ENCODE peak calls at places on chromosomes 1 and 21, in seven cellular contexts. One of them, this sample, is unnamed.

GRCh38 chr1:248825136-248825535 is 579 bp downstream of the SH3BP5L start:
- DNase-seq in A549: no peak
- DNase-seq in right lobe of liver: peak
- DNase-seq in transverse colon: no peak
- DNase-seq in spleen: peak
- DNase-seq in body of pancreas: no peak
- DNase-seq in uterus: no peak
- DNase-seq in this sample: no peak

GRCh38 chr1:41319803-41320711 is 41.2 kb upstream of the FOXO6 start:
- DNase-seq in A549: no peak
- DNase-seq in right lobe of liver: no peak
- DNase-seq in transverse colon: no peak
- DNase-seq in spleen: no peak
- DNase-seq in body of pancreas: peak
- DNase-seq in uterus: peak
- DNase-seq in this sample: peak

GRCh38 chr1:242754061-242754648 is 229.7 kb upstream of the PLD5 start:
- DNase-seq in A549: no peak
- DNase-seq in right lobe of liver: no peak
- DNase-seq in transverse colon: no peak
- DNase-seq in spleen: no peak
- DNase-seq in body of pancreas: no peak
- DNase-seq in uterus: no peak
- DNase-seq in this sample: no peak

GRCh38 chr1:5297199-5297877 is 642.9 kb downstream of the AJAP1 start:
- DNase-seq in A549: no peak
- DNase-seq in right lobe of liver: no peak
- DNase-seq in transverse colon: no peak
- DNase-seq in spleen: no peak
- DNase-seq in body of pancreas: peak
- DNase-seq in uterus: peak
- DNase-seq in this sample: no peak

GRCh38 chr1:44808063-44808937 is at the start of gene BTBD19:
- DNase-seq in A549: no peak
- DNase-seq in right lobe of liver: peak
- DNase-seq in transverse colon: peak
- DNase-seq in spleen: peak
- DNase-seq in body of pancreas: peak
- DNase-seq in uterus: peak
- DNase-seq in this sample: no peak

GRCh38 chr21:44072111-44072510 is 35.1 kb upstream of the PWP2 start:
- DNase-seq in A549: no peak
- DNase-seq in right lobe of liver: no peak
- DNase-seq in transverse colon: no peak
- DNase-seq in spleen: no peak
- DNase-seq in body of pancreas: no peak
- DNase-seq in uterus: no peak
- DNase-seq in this sample: no peak

GRCh38 chr1:8597455-8597854 is 220.0 kb downstream of the RERE start:
- DNase-seq in A549: no peak
- DNase-seq in right lobe of liver: no peak
- DNase-seq in transverse colon: no peak
- DNase-seq in spleen: no peak
- DNase-seq in body of pancreas: no peak
- DNase-seq in uterus: no peak
- DNase-seq in this sample: no peak

GRCh38 chr1:157968503-157968902 is 24.9 kb upstream of the KIRREL1 start:
- DNase-seq in A549: peak
- DNase-seq in right lobe of liver: peak
- DNase-seq in transverse colon: peak
- DNase-seq in spleen: no peak
- DNase-seq in body of pancreas: peak
- DNase-seq in uterus: peak
- DNase-seq in this sample: no peak

GRCh38 chr21:44301093-44301492 is 1.2 kb downstream of the PFKL start:
- DNase-seq in A549: no peak
- DNase-seq in right lobe of liver: no peak
- DNase-seq in transverse colon: no peak
- DNase-seq in spleen: no peak
- DNase-seq in body of pancreas: no peak
- DNase-seq in uterus: no peak
- DNase-seq in this sample: no peak

GRCh38 chr1:221366495-221367095 is 375.3 kb downstream of the DUSP10 start:
- DNase-seq in A549: no peak
- DNase-seq in right lobe of liver: no peak
- DNase-seq in transverse colon: no peak
- DNase-seq in spleen: no peak
- DNase-seq in body of pancreas: no peak
- DNase-seq in uterus: no peak
- DNase-seq in this sample: no peak

GRCh38 chr21:42317341-42317741 is 2.1 kb upstream of the TFF3 start:
- DNase-seq in A549: no peak
- DNase-seq in right lobe of liver: no peak
- DNase-seq in transverse colon: peak
- DNase-seq in spleen: no peak
- DNase-seq in body of pancreas: no peak
- DNase-seq in uterus: no peak
- DNase-seq in this sample: no peak

GRCh38 chr1:52368383-52369172 is 2.6 kb upstream of the CC2D1B start:
- DNase-seq in A549: peak
- DNase-seq in right lobe of liver: peak
- DNase-seq in transverse colon: peak
- DNase-seq in spleen: peak
- DNase-seq in body of pancreas: peak
- DNase-seq in uterus: no peak
- DNase-seq in this sample: no peak

GRCh38 chr1:182092336-182092735 is 30.8 kb upstream of the ZNF648 start:
- DNase-seq in A549: no peak
- DNase-seq in right lobe of liver: no peak
- DNase-seq in transverse colon: no peak
- DNase-seq in spleen: no peak
- DNase-seq in body of pancreas: no peak
- DNase-seq in uterus: no peak
- DNase-seq in this sample: no peak

GRCh38 chr1:184260382-184260781 is 126.4 kb upstream of the C1orf21 start:
- DNase-seq in A549: no peak
- DNase-seq in right lobe of liver: no peak
- DNase-seq in transverse colon: no peak
- DNase-seq in spleen: no peak
- DNase-seq in body of pancreas: no peak
- DNase-seq in uterus: no peak
- DNase-seq in this sample: no peak

GRCh38 chr1:102084771-102085535 is 88.2 kb upstream of the OLFM3 start:
- DNase-seq in A549: no peak
- DNase-seq in right lobe of liver: no peak
- DNase-seq in transverse colon: no peak
- DNase-seq in spleen: no peak
- DNase-seq in body of pancreas: no peak
- DNase-seq in uterus: no peak
- DNase-seq in this sample: no peak

GRCh38 chr1:65395887-65396612 is 24.4 kb upstream of the LEPR start:
- DNase-seq in A549: no peak
- DNase-seq in right lobe of liver: no peak
- DNase-seq in transverse colon: no peak
- DNase-seq in spleen: no peak
- DNase-seq in body of pancreas: no peak
- DNase-seq in uterus: no peak
- DNase-seq in this sample: no peak

GRCh38 chr1:155864393-155864792 is 5.0 kb downstream of the SYT11 start:
- DNase-seq in A549: no peak
- DNase-seq in right lobe of liver: no peak
- DNase-seq in transverse colon: no peak
- DNase-seq in spleen: no peak
- DNase-seq in body of pancreas: no peak
- DNase-seq in uterus: no peak
- DNase-seq in this sample: no peak

GRCh38 chr1:167880570-167880969 is 33.4 kb downstream of the ADCY10 start:
- DNase-seq in A549: no peak
- DNase-seq in right lobe of liver: no peak
- DNase-seq in transverse colon: no peak
- DNase-seq in spleen: no peak
- DNase-seq in body of pancreas: no peak
- DNase-seq in uterus: no peak
- DNase-seq in this sample: no peak

GRCh38 chr1:43563779-43564616 is 33.3 kb downstream of the PTPRF start:
- DNase-seq in A549: no peak
- DNase-seq in right lobe of liver: no peak
- DNase-seq in transverse colon: no peak
- DNase-seq in spleen: no peak
- DNase-seq in body of pancreas: no peak
- DNase-seq in uterus: peak
- DNase-seq in this sample: no peak

GRCh38 chr1:22291926-22292788 is 149.3 kb upstream of the WNT4 start:
- DNase-seq in A549: no peak
- DNase-seq in right lobe of liver: no peak
- DNase-seq in transverse colon: no peak
- DNase-seq in spleen: no peak
- DNase-seq in body of pancreas: no peak
- DNase-seq in uterus: no peak
- DNase-seq in this sample: peak

GRCh38 chr1:39395357-39395831 is 96.0 kb upstream of the BMP8A start:
- DNase-seq in A549: peak
- DNase-seq in right lobe of liver: no peak
- DNase-seq in transverse colon: no peak
- DNase-seq in spleen: no peak
- DNase-seq in body of pancreas: peak
- DNase-seq in uterus: no peak
- DNase-seq in this sample: no peak

GRCh38 chr1:202958544-202959275 is 598 bp upstream of the ADIPOR1 start:
- DNase-seq in A549: no peak
- DNase-seq in right lobe of liver: no peak
- DNase-seq in transverse colon: peak
- DNase-seq in spleen: no peak
- DNase-seq in body of pancreas: peak
- DNase-seq in uterus: no peak
- DNase-seq in this sample: no peak

GRCh38 chr1:58783090-58783992 is 506 bp downstream of the JUN start:
- DNase-seq in A549: no peak
- DNase-seq in right lobe of liver: peak
- DNase-seq in transverse colon: peak
- DNase-seq in spleen: peak
- DNase-seq in body of pancreas: peak
- DNase-seq in uterus: no peak
- DNase-seq in this sample: no peak

DNA sequence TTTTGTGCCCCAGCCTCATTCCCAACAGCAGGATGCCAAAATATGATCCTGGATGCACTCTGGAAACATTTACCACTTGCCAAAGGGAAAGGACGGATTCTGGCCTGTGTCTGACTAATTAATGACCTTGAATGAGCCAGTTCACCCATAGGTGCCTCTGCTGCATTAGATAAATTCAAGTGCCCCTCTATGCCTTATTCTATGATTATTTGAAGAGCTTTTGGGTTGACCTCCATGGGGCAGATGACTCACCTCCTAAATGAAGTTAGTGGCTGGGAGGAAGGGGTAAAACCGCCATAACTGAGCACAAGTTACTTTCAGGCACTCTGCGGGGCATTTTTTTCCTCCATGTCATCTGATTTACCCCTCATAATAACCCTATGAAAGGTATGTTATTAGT is 98.1 kb downstream of the CLIC6 start:
- DNase-seq in A549: no peak
- DNase-seq in right lobe of liver: no peak
- DNase-seq in transverse colon: no peak
- DNase-seq in spleen: no peak
- DNase-seq in body of pancreas: no peak
- DNase-seq in uterus: no peak
- DNase-seq in this sample: peak
- TF ChIP-seq POLR2A in A549: no peak
- TF ChIP-seq POLR2A in right lobe of liver: no peak
- TF ChIP-seq POLR2A in transverse colon: no peak
- TF ChIP-seq POLR2A in spleen: no peak
- TF ChIP-seq POLR2A in body of pancreas: no peak
- TF ChIP-seq POLR2A in uterus: no peak
- TF ChIP-seq POLR2A in this sample: no peak

DNA sequence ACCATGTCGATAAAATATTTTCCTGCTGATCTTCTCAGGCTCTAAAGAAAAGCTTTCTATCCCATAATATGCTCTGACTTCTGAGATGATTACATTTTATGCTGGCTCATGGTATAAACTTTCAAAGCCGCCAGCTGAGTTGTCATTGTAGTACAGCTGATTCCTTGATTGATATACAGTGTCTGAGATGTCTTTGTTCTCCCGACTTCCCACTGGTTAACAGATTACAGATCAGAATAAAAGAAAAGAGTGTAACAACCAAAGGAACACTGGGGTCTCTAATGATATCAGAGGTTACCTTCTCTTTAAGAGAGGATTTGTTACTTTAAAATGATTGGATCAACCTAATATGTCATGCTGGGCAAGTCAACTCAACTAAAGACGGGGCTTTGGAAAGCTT is 485.4 kb upstream of the LRRC7 start:
- DNase-seq in A549: no peak
- DNase-seq in right lobe of liver: no peak
- DNase-seq in transverse colon: no peak
- DNase-seq in spleen: no peak
- DNase-seq in body of pancreas: no peak
- DNase-seq in uterus: no peak
- DNase-seq in this sample: no peak
- H3K27ac ChIP-seq in A549: no peak
- H3K27ac ChIP-seq in right lobe of liver: no peak
- H3K27ac ChIP-seq in transverse colon: no peak
- H3K27ac ChIP-seq in spleen: no peak
- H3K27ac ChIP-seq in body of pancreas: no peak
- H3K27ac ChIP-seq in uterus: no peak
- H3K27ac ChIP-seq in this sample: no peak

GRCh38 chr1:15603050-15603965 is 13.9 kb upstream of the DDI2 start:
- DNase-seq in A549: peak
- DNase-seq in right lobe of liver: peak
- DNase-seq in transverse colon: peak
- DNase-seq in spleen: peak
- DNase-seq in body of pancreas: peak
- DNase-seq in uterus: peak
- DNase-seq in this sample: peak
- TF ChIP-seq POLR2A in A549: peak
- TF ChIP-seq POLR2A in right lobe of liver: peak
- TF ChIP-seq POLR2A in transverse colon: peak
- TF ChIP-seq POLR2A in spleen: no peak
- TF ChIP-seq POLR2A in body of pancreas: peak
- TF ChIP-seq POLR2A in uterus: peak
- TF ChIP-seq POLR2A in this sample: no peak

GRCh38 chr21:33033961-33034413 is 8.3 kb downstream of the OLIG2 start:
- DNase-seq in A549: no peak
- DNase-seq in right lobe of liver: no peak
- DNase-seq in transverse colon: no peak
- DNase-seq in spleen: no peak
- DNase-seq in body of pancreas: no peak
- DNase-seq in uterus: no peak
- DNase-seq in this sample: no peak

GRCh38 chr21:33039542-33039941 is 13.8 kb downstream of the OLIG2 start:
- DNase-seq in A549: no peak
- DNase-seq in right lobe of liver: no peak
- DNase-seq in transverse colon: no peak
- DNase-seq in spleen: no peak
- DNase-seq in body of pancreas: no peak
- DNase-seq in uterus: no peak
- DNase-seq in this sample: no peak

GRCh38 chr21:33033094-33033951 is 7.6 kb downstream of the OLIG2 start:
- DNase-seq in A549: no peak
- DNase-seq in right lobe of liver: no peak
- DNase-seq in transverse colon: no peak
- DNase-seq in spleen: no peak
- DNase-seq in body of pancreas: no peak
- DNase-seq in uterus: no peak
- DNase-seq in this sample: no peak

GRCh38 chr21:33035147-33035546 is 9.4 kb downstream of the OLIG2 start:
- DNase-seq in A549: no peak
- DNase-seq in right lobe of liver: no peak
- DNase-seq in transverse colon: no peak
- DNase-seq in spleen: no peak
- DNase-seq in body of pancreas: no peak
- DNase-seq in uterus: no peak
- DNase-seq in this sample: no peak

GRCh38 chr21:33036430-33037162 is 10.9 kb downstream of the OLIG2 start:
- DNase-seq in A549: no peak
- DNase-seq in right lobe of liver: peak
- DNase-seq in transverse colon: no peak
- DNase-seq in spleen: peak
- DNase-seq in body of pancreas: peak
- DNase-seq in uterus: no peak
- DNase-seq in this sample: no peak
- H3K27ac ChIP-seq in A549: no peak
- H3K27ac ChIP-seq in right lobe of liver: no peak
- H3K27ac ChIP-seq in transverse colon: no peak
- H3K27ac ChIP-seq in spleen: peak
- H3K27ac ChIP-seq in body of pancreas: no peak
- H3K27ac ChIP-seq in uterus: no peak
- H3K27ac ChIP-seq in this sample: no peak

This sample was measured in vagina.